ENCODE peak calls at places on chromosomes 4 and X, in six cellular contexts. D, F, L, X, I and V are unnamed samples.
A peak's percentile ranks its signal among the peaks of the same experiment; 100 is the strongest.

GRCh38 chr4:155889036-155889793 is 14.3 kb upstream of the TDO2 start:
- DNase-seq in L (no peak), I (peak; percentile 89), X (no peak), F (no peak), D (no peak), V (no peak)

GRCh38 chr4:6270691-6271121 is 1.1 kb downstream of the WFS1 start:
- DNase-seq in D (no peak), F (no peak), I (peak; percentile 7), X (no peak), L (no peak), V (no peak)

GRCh38 chr4:88005086-88005485 is 2.3 kb upstream of the PKD2 start:
- DNase-seq in X (no peak), F (no peak), L (no peak), I (peak; percentile 31), D (no peak), V (no peak)

GRCh38 chr4:20480161-20480947 is 219.9 kb upstream of the PACRGL start:
- DNase-seq in L (no peak), D (no peak), F (no peak), I (no peak), X (no peak), V (no peak)

GRCh38 chr4:21012851-21013331 is 312.6 kb downstream of the PACRGL start:
- DNase-seq in L (no peak), F (no peak), X (no peak), I (no peak), D (no peak), V (no peak)

GRCh38 chr4:41192136-41192535 is 22.2 kb downstream of the APBB2 start:
- DNase-seq in L (no peak), F (no peak), D (no peak), X (no peak), I (peak; percentile 33), V (no peak)

GRCh38 chr4:37652747-37653527 is 33.2 kb downstream of the RELL1 start:
- DNase-seq in F (no peak), D (no peak), I (no peak), X (no peak), L (no peak), V (no peak)

GRCh38 chrX:53435997-53436396 is 1.8 kb upstream of the HSD17B10 start:
- DNase-seq in D (peak; percentile 17), X (peak; percentile 72), I (peak; percentile 67), F (peak; percentile 79), L (peak; percentile 60), V (peak; percentile 46)

GRCh38 chr4:581181-581580 is 5.1 kb upstream of the TMEM271 start:
- DNase-seq in I (no peak), X (no peak), L (no peak), F (no peak), D (no peak), V (no peak)

GRCh38 chr4:151690164-151690856 is 70.5 kb downstream of the GATB start:
- DNase-seq in I (peak; percentile 74), D (no peak), L (no peak), F (no peak), X (no peak), V (no peak)

GRCh38 chrX:45619290-45619689 is 418.6 kb upstream of the DIPK2B start:
- DNase-seq in X (no peak), F (peak; percentile 37), D (no peak), L (no peak), I (peak; percentile 28), V (no peak)

GRCh38 chr4:165986956-165987698 is 114.1 kb downstream of the TLL1 start:
- DNase-seq in F (no peak), L (no peak), I (no peak), X (no peak), D (no peak), V (no peak)

GRCh38 chrX:77694491-77694890 is 91.5 kb downstream of the ATRX start:
- DNase-seq in I (no peak), L (no peak), F (no peak), D (no peak), X (no peak), V (no peak)

GRCh38 chr4:65825121-65825520 is 154.8 kb upstream of the EPHA5 start:
- DNase-seq in D (no peak), F (no peak), X (no peak), L (no peak), I (peak; percentile 0), V (no peak)

GRCh38 chr4:176745902-176746301 is 46.8 kb downstream of the VEGFC start:
- DNase-seq in L (no peak), F (no peak), D (no peak), I (no peak), X (no peak), V (no peak)

GRCh38 chr4:82076359-82076758 is 297.4 kb downstream of the HNRNPD start:
- DNase-seq in I (no peak), D (no peak), L (no peak), F (no peak), X (no peak), V (no peak)

GRCh38 chr4:109011241-109012031 is 248.6 kb upstream of the ETNPPL start:
- DNase-seq in I (no peak), D (no peak), F (no peak), L (no peak), X (no peak), V (no peak)

GRCh38 chrX:43386872-43387271 is 269.2 kb upstream of the MAOA start:
- DNase-seq in F (no peak), D (no peak), L (no peak), I (no peak), X (no peak), V (no peak)

GRCh38 chr4:26273308-26273980 is 47.4 kb upstream of the RBPJ start:
- DNase-seq in L (no peak), I (no peak), F (no peak), D (no peak), X (no peak), V (no peak)

GRCh38 chr4:185559913-185560281 is 24.6 kb upstream of the PDLIM3 start:
- DNase-seq in X (no peak), L (no peak), D (no peak), F (peak; percentile 8), I (peak; percentile 68), V (no peak)

GRCh38 chrX:129779747-129780146 is at the start of gene SASH3:
- DNase-seq in D (peak; percentile 26), L (no peak), F (no peak), X (no peak), I (no peak), V (peak; percentile 24)

GRCh38 chr4:168632246-168632832 is 135.5 kb downstream of the PALLD start:
- DNase-seq in D (no peak), X (no peak), L (no peak), F (no peak), I (no peak), V (no peak)